ENCODE peak calls at places on chromosomes 4 and X, in eight cellular contexts. Z is activated CD8-positive, alpha-beta T cell treated with anti-CD3 and anti-CD28 coated beads for 36 hours; Y is HFFc6; D is stomach; G is CD8-positive, alpha-beta T cell; C is lower leg skin; H is A549; M is Peyer's patch. L is an unnamed sample.

GRCh38 chrX:20218809-20219505 is 47.8 kb downstream of the RPS6KA3 start:
- DNase-seq in G (no peak), H (peak), M (no peak), Y (no peak), D (no peak), Z (no peak), C (no peak), L (no peak)

GRCh38 chr4:129246850-129247542 is 151.0 kb downstream of the C4orf33 start:
- DNase-seq in G (no peak), D (no peak), Z (no peak), C (no peak), M (no peak), H (no peak), Y (no peak), L (no peak)

GRCh38 chr4:72505314-72505744 is 63.7 kb downstream of the ADAMTS3 start:
- DNase-seq in Y (peak), M (no peak), C (no peak), D (no peak), G (no peak), H (no peak), Z (peak), L (peak)

GRCh38 chr4:5979981-5980380 is 38.2 kb downstream of the C4orf50 start:
- DNase-seq in M (no peak), H (peak), G (no peak), Y (no peak), D (peak), Z (peak), C (peak), L (peak)

GRCh38 chr4:138113819-138114415 is 128.2 kb downstream of the SLC7A11 start:
- DNase-seq in G (no peak), D (no peak), Y (peak), Z (no peak), H (no peak), C (no peak), M (no peak), L (peak)

GRCh38 chr4:25172964-25173917 is 13.0 kb upstream of the SEPSECS start:
- DNase-seq in Z (no peak), D (no peak), Y (peak), G (no peak), M (no peak), H (peak), C (no peak), L (peak)

GRCh38 chr4:110867981-110868380 is 245.1 kb upstream of the PITX2 start:
- DNase-seq in G (no peak), H (no peak), D (no peak), M (no peak), C (no peak), Y (no peak), Z (no peak), L (no peak)

GRCh38 chrX:18933611-18934010 is 50.3 kb downstream of the PHKA2 start:
- DNase-seq in C (no peak), M (no peak), Z (no peak), G (no peak), Y (no peak), D (no peak), H (no peak), L (no peak)

GRCh38 chrX:51837926-51838325 is 55.5 kb upstream of the MAGED1 start:
- DNase-seq in H (no peak), Y (peak), G (no peak), D (peak), M (peak), C (no peak), Z (no peak), L (peak)

GRCh38 chr4:138663883-138664282 is 351.7 kb upstream of the NOCT start:
- DNase-seq in H (no peak), C (no peak), Z (no peak), G (no peak), Y (no peak), D (no peak), M (no peak), L (no peak)

GRCh38 chr4:40515398-40516293 is 114.0 kb downstream of the RBM47 start:
- DNase-seq in Y (no peak), D (peak), M (peak), H (peak), C (no peak), Z (peak), G (no peak), L (peak)

GRCh38 chr4:167964766-167965373 is 127.5 kb upstream of the ANXA10 start:
- DNase-seq in D (no peak), G (no peak), H (no peak), Y (no peak), C (no peak), M (no peak), Z (no peak), L (no peak)

GRCh38 chr4:182492456-182492855 is 249.3 kb downstream of the TENM3 start:
- DNase-seq in H (no peak), Y (peak), C (no peak), D (no peak), M (no peak), G (no peak), Z (no peak), L (peak)

GRCh38 chr4:37892641-37893040 is 1.8 kb downstream of the TBC1D1 start:
- DNase-seq in Z (peak), Y (no peak), M (no peak), G (peak), H (no peak), D (no peak), C (no peak), L (no peak)

GRCh38 chrX:39613997-39614679 is 483.6 kb downstream of the BCOR start:
- DNase-seq in D (no peak), H (no peak), Y (no peak), Z (peak), G (no peak), C (no peak), M (no peak), L (peak)

GRCh38 chr4:88697588-88698329 is at the start of gene NAP1L5:
- DNase-seq in Y (peak), Z (peak), C (peak), G (peak), H (peak), M (peak), D (peak), L (no peak)

GRCh38 chr4:150010525-150011126 is 67.6 kb upstream of the DCLK2 start:
- DNase-seq in H (peak), D (peak), Z (peak), Y (peak), M (no peak), G (no peak), C (no peak), L (peak)

GRCh38 chrX:7225338-7225737 is 77.4 kb upstream of the PUDP start:
- DNase-seq in M (no peak), H (no peak), G (no peak), D (no peak), C (no peak), Z (no peak), Y (no peak), L (no peak)

GRCh38 chrX:41308884-41309655 is 24.9 kb upstream of the DDX3X start:
- DNase-seq in D (no peak), G (no peak), C (no peak), Z (no peak), Y (no peak), H (no peak), M (no peak), L (no peak)

GRCh38 chr4:38815879-38816782 is 11.5 kb upstream of the TLR1 start:
- DNase-seq in M (no peak), Z (no peak), G (no peak), D (no peak), Y (no peak), H (no peak), C (no peak), L (no peak)

GRCh38 chr4:41069838-41070237 is 144.5 kb downstream of the APBB2 start:
- DNase-seq in H (no peak), Y (no peak), M (no peak), C (no peak), G (no peak), D (no peak), Z (no peak), L (no peak)

GRCh38 chrX:33892670-33893069 is 239.4 kb downstream of the FAM47A start:
- DNase-seq in Z (no peak), Y (no peak), C (no peak), D (no peak), M (no peak), G (no peak), H (no peak), L (no peak)

GRCh38 chrX:150690126-150690525 is 3.1 kb upstream of the MTMR1 start:
- DNase-seq in M (no peak), D (no peak), Z (peak), H (no peak), Y (peak), G (no peak), C (no peak), L (peak)

GRCh38 chr4:184664445-184665210 is 15.1 kb downstream of the PRIMPOL start:
- DNase-seq in G (no peak), M (no peak), H (peak), Y (no peak), C (no peak), D (no peak), Z (no peak), L (peak)

GRCh38 chr4:15744016-15744415 is 34.1 kb upstream of the CD38 start:
- DNase-seq in H (no peak), Z (no peak), M (no peak), G (no peak), C (no peak), D (no peak), Y (peak), L (no peak)

GRCh38 chrX:23694606-23695005 is 27.3 kb downstream of the PRDX4 start:
- DNase-seq in G (peak), H (peak), Z (peak), C (peak), M (no peak), D (peak), Y (peak), L (peak)

DNA sequence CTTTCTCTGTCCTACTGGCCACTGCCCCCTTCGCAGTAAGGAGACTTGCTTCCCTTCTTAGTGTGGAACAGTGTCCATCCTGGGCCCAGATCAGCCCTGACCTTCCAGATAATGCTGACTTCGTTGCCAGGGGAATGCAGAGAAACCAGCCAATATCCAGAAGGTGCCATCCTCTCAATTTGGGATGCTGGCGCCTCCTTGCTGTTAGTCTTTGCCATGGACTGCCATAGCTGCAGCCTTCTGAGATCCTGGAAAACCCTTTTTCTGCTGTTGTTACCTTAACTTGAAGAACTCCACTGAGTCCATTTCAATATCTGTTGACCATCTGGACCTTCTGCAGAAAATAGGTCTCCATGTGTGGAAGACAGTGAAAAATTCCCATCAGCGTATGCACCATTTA is 21.8 kb downstream of the RAI2 start:
- DNase-seq in Y (no peak), M (no peak), D (no peak), Z (no peak), C (no peak), G (no peak), H (no peak), L (no peak)
- TF ChIP-seq CTCF in Y (no peak), M (no peak), D (no peak), Z (no peak), C (no peak), G (no peak), H (no peak), L (no peak)

DNA sequence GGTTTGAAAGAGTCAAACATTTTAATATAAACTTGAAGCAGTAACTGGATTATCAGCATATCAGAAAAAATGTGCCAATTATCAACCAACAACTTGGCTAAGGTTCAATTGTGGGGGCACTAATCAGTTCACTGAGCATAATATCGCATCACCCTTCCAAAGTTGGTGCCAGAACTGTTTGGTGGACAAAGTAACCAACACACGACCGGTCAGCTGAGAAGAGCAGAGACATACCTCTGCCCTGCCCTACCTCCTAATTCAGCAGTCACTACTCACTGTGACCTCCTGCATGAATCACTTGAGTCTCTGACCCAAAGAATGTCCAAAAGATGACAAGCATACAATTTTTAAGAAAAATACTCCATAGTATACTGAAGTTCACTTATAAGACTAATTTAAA is 53.2 kb downstream of the TSPAN5 start:
- DNase-seq in Y (peak), M (no peak), D (no peak), G (no peak), C (no peak), H (no peak), Z (no peak), L (no peak)
- TF ChIP-seq CTCF in Y (no peak), M (no peak), D (no peak), G (no peak), C (no peak), H (no peak), Z (no peak), L (no peak)

GRCh38 chrX:69093960-69094935 is 71.0 kb downstream of the PJA1 start:
- DNase-seq in Z (peak), D (peak), M (no peak), H (peak), Y (peak), C (no peak), G (no peak), L (peak)
- TF ChIP-seq CTCF in Z (no peak), D (peak), M (peak), H (peak), Y (peak), C (no peak), G (no peak), L (peak)

GRCh38 chr4:73662709-73663546 is 42.7 kb upstream of the RASSF6 start:
- DNase-seq in G (no peak), H (peak), D (no peak), C (no peak), M (no peak), Y (peak), Z (no peak), L (peak)
- TF ChIP-seq CTCF in G (no peak), H (peak), D (peak), C (no peak), M (peak), Y (peak), Z (peak), L (peak)